ENCODE peak calls at places on chromosomes 7 and 10, in eight cellular contexts. O is A673; Q is breast epithelium; W is heart right ventricle; M is cardiac muscle cell; S is CD4-positive, CD25-positive, alpha-beta regulatory T cell; N is H9; A is prostate gland. T is an unnamed sample.
A peak's percentile ranks its signal among the peaks of the same experiment; 100 is the strongest.

GRCh38 chr7:1593091-1593866 is 23.4 kb upstream of the PSMG3 start:
- DNase-seq in O (peak; percentile 29), Q (no peak), W (no peak), M (peak; percentile 5), S (no peak), N (peak; percentile 52), A (no peak), T (no peak)

GRCh38 chr7:135525426-135525825 is 15.5 kb upstream of the CNOT4 start:
- DNase-seq in O (no peak), Q (no peak), W (no peak), M (no peak), S (no peak), N (no peak), A (no peak), T (no peak)

GRCh38 chr10:373015-373414 is 237.8 kb downstream of the ZMYND11 start:
- DNase-seq in O (no peak), Q (no peak), W (no peak), M (peak; percentile 20), S (no peak), N (no peak), A (no peak), T (no peak)

GRCh38 chr10:33974976-33975478 is 640.6 kb upstream of the NRP1 start:
- DNase-seq in O (no peak), Q (no peak), W (no peak), M (no peak), S (no peak), N (no peak), A (no peak), T (no peak)

GRCh38 chr7:18497082-18497481 is 1.5 kb downstream of the HDAC9 start:
- DNase-seq in O (no peak), Q (no peak), W (no peak), M (no peak), S (no peak), N (no peak), A (no peak), T (no peak)

GRCh38 chr10:130109796-130110235 is 814 bp downstream of the C10orf143 start:
- DNase-seq in O (peak; percentile 89), Q (peak; percentile 59), W (peak; percentile 23), M (peak; percentile 93), S (peak; percentile 85), N (peak; percentile 75), A (peak; percentile 75), T (peak; percentile 76)

GRCh38 chr7:131011976-131012375 is 278.0 kb upstream of the KLF14 start:
- DNase-seq in O (peak; percentile 89), Q (no peak), W (no peak), M (peak; percentile 93), S (peak; percentile 43), N (no peak), A (no peak), T (no peak)

GRCh38 chr10:78779339-78779955 is 289.3 kb upstream of the ZMIZ1 start:
- DNase-seq in O (no peak), Q (peak; percentile 2), W (no peak), M (peak; percentile 6), S (no peak), N (no peak), A (no peak), T (no peak)

GRCh38 chr7:69781412-69781846 is 183.2 kb downstream of the AUTS2 start:
- DNase-seq in O (no peak), Q (no peak), W (peak; percentile 27), M (peak; percentile 69), S (no peak), N (no peak), A (peak; percentile 50), T (no peak)

GRCh38 chr7:43784030-43785001 is 25.8 kb downstream of the BLVRA start:
- DNase-seq in O (no peak), Q (no peak), W (no peak), M (peak; percentile 53), S (no peak), N (no peak), A (no peak), T (no peak)

GRCh38 chr7:158849553-158850389 is 6.6 kb upstream of the DYNC2I1 start:
- DNase-seq in O (no peak), Q (no peak), W (no peak), M (no peak), S (no peak), N (no peak), A (no peak), T (peak; percentile 19)

GRCh38 chr10:62541811-62542210 is 167.6 kb downstream of the ZNF365 start:
- DNase-seq in O (no peak), Q (no peak), W (peak; percentile 14), M (no peak), S (no peak), N (no peak), A (no peak), T (no peak)

GRCh38 chr7:81031243-81031642 is 112.4 kb upstream of the SEMA3C start:
- DNase-seq in O (peak; percentile 14), Q (no peak), W (no peak), M (no peak), S (no peak), N (no peak), A (no peak), T (no peak)

GRCh38 chr10:86790394-86790793 is 34.0 kb downstream of the BMPR1A start:
- DNase-seq in O (no peak), Q (no peak), W (no peak), M (no peak), S (no peak), N (no peak), A (no peak), T (no peak)

GRCh38 chr7:151251328-151251925 is 2.9 kb upstream of the SMARCD3 start:
- DNase-seq in O (peak; percentile 78), Q (no peak), W (peak; percentile 63), M (peak; percentile 80), S (peak; percentile 10), N (no peak), A (no peak), T (no peak)

GRCh38 chr7:79307376-79307775 is 146.1 kb downstream of the MAGI2 start:
- DNase-seq in O (no peak), Q (no peak), W (no peak), M (no peak), S (no peak), N (no peak), A (no peak), T (no peak)

GRCh38 chr7:134313543-134313942 is 3.2 kb downstream of the SLC35B4 start:
- DNase-seq in O (no peak), Q (no peak), W (no peak), M (no peak), S (no peak), N (no peak), A (peak; percentile 13), T (no peak)

GRCh38 chr10:125768217-125768616 is 7.4 kb downstream of the MMP21 start:
- DNase-seq in O (peak; percentile 49), Q (no peak), W (no peak), M (peak; percentile 50), S (no peak), N (no peak), A (no peak), T (no peak)

GRCh38 chr7:153472516-153472915 is 579.7 kb upstream of the DPP6 start:
- DNase-seq in O (no peak), Q (no peak), W (no peak), M (no peak), S (no peak), N (no peak), A (no peak), T (no peak)

GRCh38 chr10:27558612-27559020 is 54.5 kb downstream of the RAB18 start:
- DNase-seq in O (peak; percentile 39), Q (no peak), W (no peak), M (peak; percentile 70), S (no peak), N (peak; percentile 61), A (peak; percentile 26), T (peak; percentile 78)

DNA sequence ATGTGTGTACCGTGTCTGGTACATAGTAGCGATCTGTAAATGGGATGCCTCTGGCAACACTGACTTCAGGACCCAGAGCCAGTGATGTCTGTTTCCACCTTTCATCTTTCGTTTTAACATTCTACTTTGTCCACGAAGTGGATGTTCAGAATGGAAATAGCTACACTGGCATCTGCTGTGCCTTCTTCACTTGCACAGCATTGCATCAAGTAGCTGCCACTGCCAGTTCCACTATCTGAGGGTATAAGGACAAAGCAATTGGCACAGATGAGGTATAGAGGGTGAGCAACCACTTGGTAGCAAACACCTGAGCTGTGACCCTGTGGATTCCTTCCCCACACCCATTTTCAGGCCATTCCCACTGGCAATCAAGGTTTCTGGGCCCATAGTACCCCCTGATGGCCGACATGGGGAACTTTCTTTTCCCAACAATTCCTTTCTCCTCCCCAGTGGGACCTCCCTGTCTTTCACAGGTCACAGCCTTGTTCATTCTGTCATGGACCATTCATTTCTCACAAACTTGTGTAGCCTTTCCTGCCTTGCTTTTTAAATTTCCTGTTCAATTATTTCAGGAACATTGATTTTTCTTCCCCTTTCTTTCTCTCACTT is 4.0 kb downstream of the ITGA8 start:
- DNase-seq in O (peak; percentile 35), Q (no peak), W (no peak), M (peak; percentile 42), S (no peak), N (no peak), A (no peak), T (no peak)
- H3K27ac ChIP-seq in O (no peak overlapping the region), Q (no peak overlapping the region), W (no peak overlapping the region), M (no peak overlapping the region), S (no peak overlapping the region), N (no peak overlapping the region), A (no peak overlapping the region), T (peak overlapping the region; percentile 19)

GRCh38 chr7:74320645-74321178 is 31.5 kb downstream of the CLIP2 start:
- DNase-seq in O (no peak), Q (no peak), W (no peak), M (no peak), S (no peak), N (no peak), A (no peak), T (no peak)
- H3K4me1 ChIP-seq in O (no peaks in the 10 kb centered on the region), Q (no peaks in the 10 kb centered on the region), W (peaks cover 6% of the 10 kb centered on the region), M (no peaks in the 10 kb centered on the region), S (no peaks in the 10 kb centered on the region), N (no peaks in the 10 kb centered on the region), A (no peaks in the 10 kb centered on the region), T (no peaks in the 10 kb centered on the region)

GRCh38 chr7:85103962-85104361 is 82.9 kb downstream of the SEMA3D start:
- DNase-seq in O (peak; percentile 37), Q (no peak), W (no peak), M (no peak), S (no peak), N (no peak), A (no peak), T (no peak)
- H3K27ac ChIP-seq in O (peak overlapping the region; percentile 47), Q (no peak overlapping the region), W (no peak overlapping the region), M (no peak overlapping the region), S (no peak overlapping the region), N (no peak overlapping the region), A (no peak overlapping the region), T (no peak overlapping the region)

DNA sequence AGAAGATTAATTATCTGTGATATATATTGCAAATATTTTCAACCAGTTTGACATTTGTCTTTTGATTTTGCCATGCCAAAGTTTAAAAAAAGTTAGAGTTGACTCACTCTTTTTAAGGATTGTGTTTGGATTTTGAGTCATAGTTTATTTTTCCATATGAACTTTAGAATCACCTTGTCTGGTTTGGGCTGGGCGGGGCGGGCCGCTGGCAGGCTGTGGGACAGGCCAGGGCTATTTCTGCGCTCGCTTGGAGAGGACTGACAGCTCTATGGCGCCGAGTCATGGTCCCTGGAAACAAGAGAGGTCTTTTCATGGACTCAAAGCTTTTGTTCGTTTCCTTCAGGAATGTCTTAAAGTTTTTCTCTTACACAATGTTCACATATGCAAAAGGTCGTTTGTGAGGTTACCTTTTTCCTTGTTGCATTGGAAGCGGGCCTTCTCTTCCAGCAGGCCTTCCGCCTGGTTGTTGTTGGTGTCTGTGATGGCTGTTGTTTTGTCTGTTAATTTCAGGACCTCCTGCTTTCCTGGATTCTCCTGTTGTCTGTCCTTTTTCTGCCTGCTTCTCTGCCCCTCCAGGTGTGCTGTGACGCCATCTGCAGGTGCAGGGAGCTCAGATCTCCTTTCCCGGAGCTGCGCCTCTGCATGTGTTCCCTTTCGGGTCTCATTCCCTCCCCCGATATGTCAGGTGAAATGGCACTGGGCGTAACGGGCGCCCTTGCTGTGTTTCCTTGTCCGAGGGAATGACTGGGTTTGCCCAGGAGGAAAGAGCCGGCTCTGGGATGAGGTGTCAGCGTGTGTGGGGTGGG is 53.8 kb downstream of the INPP5A start:
- DNase-seq in O (no peak), Q (no peak), W (peak; percentile 65), M (peak; percentile 68), S (no peak), N (peak; percentile 75), A (peak; percentile 81), T (no peak)
- H3K4me1 ChIP-seq in O (peaks cover 10% of the 10 kb centered on the region), Q (no peaks in the 10 kb centered on the region), W (peaks cover 99% of the 10 kb centered on the region), M (peaks cover 25% of the 10 kb centered on the region), S (peaks cover 27% of the 10 kb centered on the region), N (no peaks in the 10 kb centered on the region), A (peaks cover 27% of the 10 kb centered on the region), T (no peaks in the 10 kb centered on the region)

T was measured in MM.1S.